ENCODE peak calls at places on chromosomes 16 and 17, in seven cellular contexts. B is Peyer's patch; D is cardiac fibroblast; U is heart left ventricle; A is IMR-90; W is esophagus squamous epithelium; Q is CD8-positive, alpha-beta T cell. L is an unnamed sample.

GRCh38 chr16:66574081-66574480 is 5.2 kb upstream of the CMTM2 start:
- DNase-seq in B (no peak), D (no peak), U (no peak), A (peak), W (no peak), Q (no peak), L (no peak)

GRCh38 chr16:79307214-79307613 is 293.3 kb downstream of the MAF start:
- DNase-seq in B (no peak), D (no peak), U (peak), A (no peak), W (no peak), Q (no peak), L (peak)

GRCh38 chr16:88423448-88423850 is 29.6 kb upstream of the ZFPM1 start:
- DNase-seq in B (no peak), D (no peak), U (no peak), A (no peak), W (no peak), Q (no peak), L (no peak)

GRCh38 chr16:3193221-3194212 is 5.5 kb downstream of the OR1F1 start:
- DNase-seq in B (no peak), D (peak), U (no peak), A (no peak), W (no peak), Q (no peak), L (no peak)

GRCh38 chr16:19771040-19771439 is 53.0 kb downstream of the IQCK start:
- DNase-seq in B (no peak), D (no peak), U (no peak), A (no peak), W (no peak), Q (no peak), L (no peak)

GRCh38 chr17:82931696-82932060 is 91.9 kb upstream of the ZNF750 start:
- DNase-seq in B (no peak), D (peak), U (peak), A (peak), W (no peak), Q (no peak), L (peak)

GRCh38 chr16:48352648-48353347 is 32.4 kb downstream of the SIAH1 start:
- DNase-seq in B (no peak), D (peak), U (no peak), A (no peak), W (no peak), Q (no peak), L (no peak)

GRCh38 chr17:70906808-70907207 is 737.5 kb downstream of the KCNJ2 start:
- DNase-seq in B (no peak), D (peak), U (no peak), A (peak), W (no peak), Q (no peak), L (no peak)

GRCh38 chr16:6633441-6633840 is 699.2 kb upstream of the RBFOX1 start:
- DNase-seq in B (no peak), D (no peak), U (no peak), A (no peak), W (no peak), Q (no peak), L (no peak)

GRCh38 chr16:85395913-85396878 is 216.9 kb upstream of the GSE1 start:
- DNase-seq in B (no peak), D (peak), U (no peak), A (peak), W (no peak), Q (no peak), L (peak)

GRCh38 chr16:67883146-67883871 is 1.4 kb upstream of the NRN1L start:
- DNase-seq in B (no peak), D (no peak), U (no peak), A (no peak), W (no peak), Q (no peak), L (no peak)

GRCh38 chr17:2075336-2076056 is 20.6 kb downstream of the HIC1 start:
- DNase-seq in B (no peak), D (no peak), U (no peak), A (peak), W (no peak), Q (no peak), L (no peak)

GRCh38 chr16:89175280-89176146 is 4.0 kb downstream of the CDH15 start:
- DNase-seq in B (no peak), D (no peak), U (no peak), A (no peak), W (no peak), Q (no peak), L (no peak)

GRCh38 chr16:67837811-67838210 is 4.3 kb upstream of the THAP11 start:
- DNase-seq in B (no peak), D (no peak), U (no peak), A (no peak), W (no peak), Q (no peak), L (no peak)

GRCh38 chr16:23082161-23082788 is 67.0 kb downstream of the USP31 start:
- DNase-seq in B (no peak), D (peak), U (no peak), A (no peak), W (no peak), Q (no peak), L (no peak)

GRCh38 chr16:22782299-22782698 is 31.7 kb upstream of the HS3ST2 start:
- DNase-seq in B (no peak), D (no peak), U (no peak), A (no peak), W (no peak), Q (no peak), L (peak)

GRCh38 chr17:55510986-55511721 is at the start of gene SMIM36:
- DNase-seq in B (no peak), D (no peak), U (no peak), A (no peak), W (no peak), Q (no peak), L (no peak)

GRCh38 chr17:561118-561517 is 153.5 kb downstream of the VPS53 start:
- DNase-seq in B (no peak), D (peak), U (no peak), A (peak), W (no peak), Q (no peak), L (no peak)

GRCh38 chr17:32519769-32520701 is 33.2 kb downstream of the CDK5R1 start:
- DNase-seq in B (peak), D (peak), U (peak), A (no peak), W (no peak), Q (peak), L (no peak)
- H3K4me3 ChIP-seq in B (peak), D (peak), U (peak), A (peak), W (peak), Q (peak), L (peak)

GRCh38 chr16:242281-242680 is 7.7 kb downstream of the FAM234A start:
- DNase-seq in B (no peak), D (no peak), U (no peak), A (no peak), W (no peak), Q (no peak), L (no peak)

GRCh38 chr16:239948-240277 is 5.3 kb downstream of the FAM234A start:
- DNase-seq in B (no peak), D (no peak), U (no peak), A (peak), W (no peak), Q (no peak), L (no peak)

GRCh38 chr16:243348-243747 is 8.7 kb downstream of the FAM234A start:
- DNase-seq in B (no peak), D (no peak), U (no peak), A (no peak), W (no peak), Q (no peak), L (no peak)

GRCh38 chr16:240559-240958 is 5.9 kb downstream of the FAM234A start:
- DNase-seq in B (no peak), D (no peak), U (no peak), A (no peak), W (no peak), Q (no peak), L (no peak)

GRCh38 chr16:241866-242265 is 7.2 kb downstream of the FAM234A start:
- DNase-seq in B (no peak), D (peak), U (no peak), A (no peak), W (no peak), Q (no peak), L (no peak)
- H3K4me3 ChIP-seq in B (no peak), D (no peak), U (no peak), A (no peak), W (no peak), Q (no peak), L (no peak)

GRCh38 chr17:62825182-62825581 is 17.1 kb upstream of the MARCHF10 start:
- DNase-seq in B (no peak), D (no peak), U (no peak), A (no peak), W (no peak), Q (no peak), L (no peak)
- H3K4me3 ChIP-seq in B (no peak), D (no peak), U (no peak), A (no peak), W (no peak), Q (no peak), L (no peak)

DNA sequence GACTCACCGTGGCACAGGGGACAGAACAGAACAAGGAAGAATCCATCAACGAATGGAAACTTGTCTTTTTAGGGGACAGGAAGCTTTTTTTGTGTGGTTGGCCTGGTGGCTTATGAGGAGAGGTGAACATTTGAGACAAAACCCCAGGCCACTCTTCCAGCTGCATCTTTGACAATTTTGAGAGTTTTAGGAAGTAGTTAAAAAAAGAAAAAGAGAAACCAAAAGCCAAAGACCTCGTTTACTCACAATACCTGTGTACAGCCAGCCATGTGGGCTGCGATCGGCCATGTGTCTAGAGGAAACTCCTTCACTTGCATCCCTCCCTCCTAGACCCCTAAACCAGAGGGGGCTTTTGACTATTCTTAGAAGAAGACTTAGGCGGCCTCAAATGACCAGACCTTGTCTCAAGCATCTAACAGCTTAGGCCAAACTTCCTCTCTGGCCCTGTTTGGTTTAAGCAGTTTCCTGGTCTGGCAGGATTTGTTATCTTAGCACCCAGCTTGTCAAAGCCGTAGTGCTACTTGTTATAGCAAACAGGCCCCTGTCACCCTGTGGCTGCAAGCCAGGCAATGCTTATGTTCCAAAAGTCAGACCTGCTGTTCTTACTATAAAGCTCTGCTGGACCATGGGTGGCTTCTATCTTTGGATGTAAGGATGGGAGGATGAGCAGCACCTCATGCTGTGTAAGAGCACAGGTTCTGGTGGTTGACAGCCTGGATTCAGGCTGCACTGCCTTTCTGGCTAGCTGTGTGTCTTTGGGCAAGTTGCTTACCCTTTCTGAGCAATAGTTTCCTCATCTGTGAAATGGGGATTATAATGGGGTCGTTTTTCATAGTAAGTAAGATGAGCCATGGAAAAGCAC is 17.7 kb downstream of the KSR1 start:
- DNase-seq in B (peak), D (no peak), U (peak), A (no peak), W (no peak), Q (peak), L (peak)
- H3K4me3 ChIP-seq in B (no peak), D (no peak), U (no peak), A (no peak), W (no peak), Q (no peak), L (no peak)

GRCh38 chr16:5071341-5071680 is 332 bp upstream of the ALG1 start:
- DNase-seq in B (no peak), D (no peak), U (no peak), A (no peak), W (no peak), Q (no peak), L (no peak)
- H3K4me3 ChIP-seq in B (peak), D (no peak), U (peak), A (peak), W (peak), Q (peak), L (peak)

GRCh38 chr16:11315499-11315898 is 29.8 kb upstream of the RMI2 start:
- DNase-seq in B (no peak), D (peak), U (no peak), A (peak), W (no peak), Q (no peak), L (no peak)
- H3K4me3 ChIP-seq in B (no peak), D (no peak), U (no peak), A (no peak), W (no peak), Q (no peak), L (no peak)

DNA sequence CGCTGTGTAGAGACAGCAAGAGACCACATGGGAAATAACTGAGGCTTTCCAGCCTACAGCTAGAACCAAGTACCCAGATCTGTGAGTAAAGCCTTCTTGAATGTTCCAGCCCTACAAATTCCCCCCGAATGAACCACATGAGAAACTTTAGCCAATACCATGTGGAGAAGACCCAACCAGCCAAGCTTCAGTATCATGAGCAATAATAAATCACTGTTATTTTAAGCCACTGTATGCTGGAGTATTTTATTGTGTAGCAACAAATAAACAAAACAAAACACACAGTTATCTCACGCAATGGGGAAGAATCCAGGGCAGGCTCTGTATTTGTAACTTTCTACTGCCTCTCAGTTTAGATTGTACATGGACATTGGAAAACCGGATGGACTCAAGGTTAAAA is 426.2 kb downstream of the CDH11 start:
- DNase-seq in B (no peak), D (peak), U (no peak), A (no peak), W (no peak), Q (no peak), L (no peak)
- H3K4me3 ChIP-seq in B (no peak), D (no peak), U (no peak), A (no peak), W (no peak), Q (no peak), L (no peak)